ENCODE peak calls at places on chromosome 5, in eight cellular contexts. Q is GM23248; H is mammary epithelial cell; P is right cardiac atrium; N is CD8-positive, alpha-beta memory T cell; A is Peyer's patch; U is ovary; I is A673. K is an unnamed sample. For H3K4me1 and H3K27me3, the result is how much of the 10 kb centered on the place peaks cover.

GRCh38 chr5:72353046-72353445 is 32.9 kb downstream of the PTCD2 start:
- DNase-seq in Q (peak), H (no peak), P (no peak), N (no peak), A (no peak), U (no peak), I (no peak), K (no peak)

GRCh38 chr5:157004893-157005551 is 42.0 kb upstream of the TIMD4 start:
- DNase-seq in Q (peak), H (no peak), P (no peak), N (no peak), A (no peak), U (no peak), I (no peak), K (no peak)

GRCh38 chr5:132065951-132066701 is 5.7 kb downstream of the IL3 start:
- DNase-seq in Q (no peak), H (no peak), P (no peak), N (no peak), A (no peak), U (no peak), I (no peak), K (no peak)

GRCh38 chr5:6439588-6440550 is 8.8 kb upstream of the UBE2QL1 start:
- DNase-seq in Q (peak), H (peak), P (no peak), N (no peak), A (no peak), U (no peak), I (peak), K (no peak)

GRCh38 chr5:156396830-156397081 is 69.8 kb downstream of the SGCD start:
- DNase-seq in Q (no peak), H (no peak), P (no peak), N (no peak), A (no peak), U (no peak), I (no peak), K (no peak)

GRCh38 chr5:29950416-29951145 is 1242.9 kb upstream of the CDH6 start:
- DNase-seq in Q (no peak), H (no peak), P (no peak), N (no peak), A (no peak), U (no peak), I (peak), K (no peak)

GRCh38 chr5:159489779-159490178 is 159.5 kb upstream of the IL12B start:
- DNase-seq in Q (no peak), H (no peak), P (no peak), N (no peak), A (no peak), U (no peak), I (no peak), K (no peak)

GRCh38 chr5:73387630-73388370 is 60.8 kb downstream of the FOXD1 start:
- DNase-seq in Q (no peak), H (peak), P (no peak), N (peak), A (peak), U (no peak), I (no peak), K (no peak)

GRCh38 chr5:127442085-127442484 is 75.4 kb upstream of the PRRC1 start:
- DNase-seq in Q (peak), H (peak), P (no peak), N (no peak), A (no peak), U (no peak), I (peak), K (peak)

GRCh38 chr5:30502277-30502676 is 691.2 kb upstream of the CDH6 start:
- DNase-seq in Q (peak), H (peak), P (no peak), N (no peak), A (no peak), U (no peak), I (no peak), K (no peak)

GRCh38 chr5:170312666-170313065 is 15.1 kb upstream of the LCP2 start:
- DNase-seq in Q (peak), H (peak), P (no peak), N (peak), A (no peak), U (no peak), I (no peak), K (no peak)

GRCh38 chr5:179732918-179733763 is 519 bp downstream of the MAML1 start:
- DNase-seq in Q (peak), H (peak), P (peak), N (no peak), A (peak), U (peak), I (peak), K (peak)

GRCh38 chr5:134133213-134133994 is 18.9 kb downstream of the TCF7 start:
- DNase-seq in Q (no peak), H (no peak), P (no peak), N (no peak), A (peak), U (peak), I (no peak), K (no peak)

GRCh38 chr5:35319231-35320002 is 89.1 kb upstream of the PRLR start:
- DNase-seq in Q (peak), H (peak), P (peak), N (no peak), A (peak), U (no peak), I (peak), K (no peak)

GRCh38 chr5:136891601-136892000 is 526.3 kb upstream of the TRPC7 start:
- DNase-seq in Q (no peak), H (no peak), P (no peak), N (no peak), A (no peak), U (no peak), I (no peak), K (no peak)

GRCh38 chr5:106843812-106844416 is 826.8 kb downstream of the EFNA5 start:
- DNase-seq in Q (no peak), H (peak), P (no peak), N (no peak), A (no peak), U (no peak), I (peak), K (no peak)

GRCh38 chr5:122311400-122311887 is 593 bp upstream of the SNCAIP start:
- DNase-seq in Q (peak), H (no peak), P (peak), N (no peak), A (no peak), U (peak), I (no peak), K (no peak)

GRCh38 chr5:6805835-6806234 is 92.6 kb downstream of the TENT4A start:
- DNase-seq in Q (no peak), H (no peak), P (no peak), N (no peak), A (no peak), U (no peak), I (no peak), K (no peak)

GRCh38 chr5:154756203-154756870 is 1.2 kb downstream of the LARP1 start:
- DNase-seq in Q (peak), H (peak), P (peak), N (peak), A (peak), U (peak), I (peak), K (peak)

GRCh38 chr5:97923997-97924396 is 741.0 kb upstream of the RIOK2 start:
- DNase-seq in Q (no peak), H (no peak), P (no peak), N (no peak), A (no peak), U (no peak), I (no peak), K (no peak)

GRCh38 chr5:54603372-54603771 is 85.8 kb downstream of the SNX18 start:
- DNase-seq in Q (peak), H (no peak), P (no peak), N (no peak), A (no peak), U (no peak), I (no peak), K (no peak)

GRCh38 chr5:27140831-27141230 is 102.4 kb upstream of the CDH9 start:
- DNase-seq in Q (peak), H (no peak), P (no peak), N (no peak), A (no peak), U (no peak), I (no peak), K (no peak)

GRCh38 chr5:74251106-74252032 is 389.2 kb downstream of the ENC1 start:
- DNase-seq in Q (peak), H (peak), P (peak), N (no peak), A (no peak), U (no peak), I (peak), K (peak)

GRCh38 chr5:40385544-40385943 is 294.2 kb upstream of the PTGER4 start:
- DNase-seq in Q (peak), H (peak), P (no peak), N (no peak), A (no peak), U (no peak), I (no peak), K (peak)

GRCh38 chr5:13212843-13213242 is 731.6 kb downstream of the DNAH5 start:
- DNase-seq in Q (peak), H (no peak), P (no peak), N (no peak), A (no peak), U (no peak), I (no peak), K (no peak)

GRCh38 chr5:138985683-138986082 is 110.5 kb upstream of the LRRTM2 start:
- DNase-seq in Q (no peak), H (no peak), P (no peak), N (no peak), A (peak), U (no peak), I (no peak), K (peak)

GRCh38 chr5:159826351-159827222 is 89.7 kb upstream of the ADRA1B start:
- DNase-seq in Q (peak), H (peak), P (no peak), N (no peak), A (peak), U (no peak), I (no peak), K (peak)

GRCh38 chr5:55903121-55903701 is 52.1 kb downstream of the IL31RA start:
- DNase-seq in Q (no peak), H (peak), P (peak), N (peak), A (no peak), U (no peak), I (no peak), K (peak)

GRCh38 chr5:149151717-149152116 is 10.4 kb downstream of the ABLIM3 start:
- DNase-seq in Q (peak), H (no peak), P (no peak), N (no peak), A (no peak), U (no peak), I (no peak), K (peak)

GRCh38 chr5:75513841-75514240 is 2.1 kb downstream of the POLK start:
- DNase-seq in Q (no peak), H (no peak), P (no peak), N (no peak), A (no peak), U (no peak), I (no peak), K (no peak)

GRCh38 chr5:75514323-75514722 is 2.6 kb downstream of the POLK start:
- DNase-seq in Q (no peak), H (no peak), P (no peak), N (no peak), A (no peak), U (no peak), I (no peak), K (no peak)

GRCh38 chr5:75511435-75512382 is at the start of the genes CERT1 and POLK:
- DNase-seq in Q (peak), H (peak), P (peak), N (peak), A (peak), U (peak), I (peak), K (peak)

GRCh38 chr5:75510836-75511434 is 494 bp downstream of the CERT1 start:
- DNase-seq in Q (peak), H (no peak), P (peak), N (no peak), A (peak), U (peak), I (peak), K (no peak)

DNA sequence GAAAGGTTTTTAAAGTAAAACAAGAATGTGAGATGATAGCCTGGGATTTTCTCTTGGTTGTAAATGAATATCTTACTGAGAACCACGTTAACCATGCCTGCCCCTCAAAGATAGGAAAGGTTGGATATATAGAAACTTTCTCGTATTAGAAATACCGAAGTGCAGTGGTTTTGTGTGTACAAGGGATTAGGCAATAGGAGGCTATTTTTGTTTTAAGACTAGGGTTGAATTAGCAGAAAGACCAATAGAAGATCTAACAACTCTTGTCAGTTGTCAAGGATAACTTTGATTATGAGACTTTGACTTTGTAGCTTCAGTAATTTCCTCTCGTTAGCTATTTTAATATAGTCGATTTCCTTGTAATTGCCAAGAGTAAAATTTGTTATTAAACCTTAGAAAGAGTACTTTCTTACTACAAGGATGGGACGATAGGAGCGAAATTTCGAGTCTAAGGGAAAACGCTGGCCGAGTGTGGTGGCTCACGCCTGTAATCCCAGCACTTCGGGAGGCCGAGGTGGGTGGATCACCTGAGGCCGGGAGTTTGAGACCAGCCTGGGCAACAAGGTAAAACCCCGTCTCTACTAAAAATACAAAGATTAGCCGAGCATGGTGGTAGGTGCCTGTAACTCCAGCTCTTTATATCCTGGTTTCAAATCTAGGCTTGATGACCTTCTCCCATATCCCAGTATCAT is 838 bp downstream of the POLK start:
- DNase-seq in Q (peak), H (no peak), P (no peak), N (no peak), A (no peak), U (peak), I (no peak), K (no peak)
- H3K4me1 ChIP-seq in Q (under half), H (under half), P (under half), N (under half), A (under half), U (under half), I (under half), K (under half)

GRCh38 chr5:176629853-176630680 is at the start of the genes EIF4E1B and SNCB:
- DNase-seq in Q (peak), H (peak), P (no peak), N (peak), A (peak), U (no peak), I (peak), K (no peak)

GRCh38 chr5:176632777-176633176 is 2.3 kb downstream of the EIF4E1B start:
- DNase-seq in Q (no peak), H (no peak), P (no peak), N (no peak), A (no peak), U (no peak), I (no peak), K (no peak)

GRCh38 chr5:176631383-176631970 is 1.0 kb downstream of the EIF4E1B start:
- DNase-seq in Q (no peak), H (no peak), P (no peak), N (no peak), A (no peak), U (no peak), I (no peak), K (no peak)

GRCh38 chr5:176629317-176629852 is 949 bp downstream of the SNCB start:
- DNase-seq in Q (no peak), H (no peak), P (no peak), N (no peak), A (no peak), U (no peak), I (no peak), K (no peak)

GRCh38 chr5:176630681-176631222 is 277 bp downstream of the EIF4E1B start:
- DNase-seq in Q (no peak), H (no peak), P (no peak), N (no peak), A (no peak), U (no peak), I (no peak), K (no peak)
- H3K27me3 ChIP-seq in Q (half or more), H (under half), P (under half), N (under half), A (under half), U (under half), I (under half), K (half or more)

DNA sequence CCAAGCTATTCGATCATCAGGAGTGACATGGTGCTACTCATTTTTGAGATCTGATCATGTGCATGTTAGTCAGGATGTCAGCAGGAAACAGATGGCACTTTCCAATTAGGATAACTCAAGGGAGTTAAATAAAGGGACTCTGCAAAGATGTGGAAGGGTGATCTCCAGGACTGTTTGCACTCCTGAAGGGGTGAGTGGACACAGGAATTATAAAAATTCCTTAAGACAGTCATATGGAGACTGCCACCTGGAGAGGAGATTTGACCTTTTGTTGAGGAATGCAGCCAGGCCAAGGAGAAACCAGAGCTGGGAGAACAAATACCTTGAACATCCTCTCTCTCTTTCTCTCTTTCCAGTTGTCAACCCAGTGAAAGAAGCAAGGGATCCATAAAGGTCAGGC is 189.1 kb downstream of the GABRG2 start:
- DNase-seq in Q (no peak), H (no peak), P (no peak), N (no peak), A (no peak), U (no peak), I (no peak), K (no peak)
- H3K4me1 ChIP-seq in Q (under half), H (under half), P (under half), N (under half), A (under half), U (under half), I (under half), K (under half)

DNA sequence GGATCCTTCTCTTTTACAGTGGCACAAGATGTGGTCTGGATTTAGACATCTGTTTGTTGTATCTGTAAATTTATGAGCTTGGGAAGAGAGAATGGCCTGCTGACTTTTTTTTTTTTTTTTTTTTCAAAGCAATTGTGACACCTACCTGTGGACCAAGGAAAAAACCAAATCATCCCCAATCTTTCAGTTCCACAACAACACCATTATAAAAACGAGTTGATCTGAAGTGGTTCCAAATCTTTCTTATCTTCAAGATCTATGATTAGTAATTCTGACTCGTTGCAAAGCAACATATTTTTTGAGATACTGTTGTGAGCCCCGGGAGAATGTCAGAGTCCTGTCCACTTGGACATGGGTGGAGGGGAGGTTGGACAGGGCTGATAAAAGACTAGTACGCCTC is 4.8 kb downstream of the IRX2 start:
- DNase-seq in Q (peak), H (peak), P (no peak), N (no peak), A (no peak), U (no peak), I (no peak), K (no peak)
- H3K27me3 ChIP-seq in Q (under half), H (under half), P (under half), N (under half), A (under half), U (under half), I (under half), K (under half)

DNA sequence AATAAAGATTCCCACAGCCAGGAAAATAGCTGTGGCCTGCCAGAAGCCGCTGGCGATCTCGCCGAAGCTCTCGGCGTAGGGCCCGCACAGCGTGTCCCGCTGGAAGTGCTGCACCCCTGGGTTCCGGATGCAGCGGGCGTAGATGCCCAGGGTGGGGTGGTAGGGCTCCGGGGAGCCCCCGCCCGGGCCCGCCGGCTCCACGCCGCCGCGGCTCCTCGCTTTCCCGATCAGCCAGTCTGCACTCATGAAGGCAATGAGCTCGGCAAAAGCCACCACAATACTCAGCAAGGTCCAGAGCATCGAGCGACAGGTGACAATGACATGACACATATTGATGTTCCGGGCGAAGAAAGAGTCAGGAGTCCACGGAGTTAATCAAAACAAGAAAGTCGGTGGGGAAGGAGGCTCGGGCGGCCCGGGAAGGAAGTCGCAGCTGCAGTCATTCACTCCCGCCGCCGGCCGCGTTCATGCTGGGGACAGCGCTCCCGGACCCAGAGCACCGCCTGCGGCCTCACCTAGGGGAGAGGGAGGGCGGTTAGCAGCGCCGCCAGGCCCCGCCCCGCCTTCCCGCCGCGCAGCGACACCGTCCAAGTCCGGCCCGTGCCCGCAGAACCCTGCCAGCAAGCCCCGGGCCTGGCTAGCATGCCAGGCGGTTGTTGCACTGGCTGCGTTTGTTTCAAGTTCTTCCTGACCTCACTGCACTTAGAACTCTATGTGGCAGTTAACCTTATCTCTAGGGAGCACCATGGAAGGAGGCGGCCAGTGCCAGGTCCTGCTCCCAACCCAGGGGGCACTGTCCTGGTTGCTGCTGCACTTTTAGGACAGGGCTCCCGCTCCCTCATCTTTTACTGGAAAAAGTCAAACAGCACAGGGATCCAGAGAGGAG is 138.4 kb downstream of the LHFPL2 start:
- DNase-seq in Q (peak), H (peak), P (peak), N (peak), A (peak), U (peak), I (no peak), K (no peak)
- H3K4me1 ChIP-seq in Q (half or more), H (under half), P (under half), N (under half), A (under half), U (under half), I (under half), K (under half)

DNA sequence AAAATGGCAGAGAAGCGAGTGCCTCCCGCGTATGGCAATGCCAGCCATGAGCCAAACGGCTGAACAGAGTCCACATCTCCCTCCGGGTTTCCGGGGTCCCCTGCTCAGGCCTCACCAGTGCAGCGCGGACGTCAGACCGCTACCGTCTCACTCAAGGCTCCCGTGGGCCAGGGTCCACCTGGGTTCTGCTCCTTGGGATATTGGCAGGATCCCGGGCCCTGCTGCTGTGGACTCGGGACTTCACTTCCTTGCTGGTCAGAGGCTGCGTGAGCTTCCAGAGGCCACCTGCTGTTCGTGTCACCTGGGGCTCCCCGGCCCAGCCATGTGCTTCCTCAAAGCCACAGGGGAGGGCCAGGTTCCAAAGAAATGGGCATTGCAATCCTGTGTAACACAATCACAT is 38.4 kb upstream of the CLPTM1L start:
- DNase-seq in Q (no peak), H (no peak), P (no peak), N (no peak), A (no peak), U (no peak), I (no peak), K (no peak)
- H3K27me3 ChIP-seq in Q (under half), H (under half), P (under half), N (under half), A (under half), U (under half), I (under half), K (under half)